ENCODE peak calls at places on chromosomes 6 and 20, in six cellular contexts. A, L, E, H, J and V are unnamed samples.

GRCh38 chr20:24382775-24383174 is 86.7 kb upstream of the SYNDIG1 start:
- DNase-seq in A (no peak), J (no peak), L (peak; percentile 13), H (no peak), E (no peak), V (no peak)

GRCh38 chr6:87066449-87067288 is 28.2 kb downstream of the CGA start:
- DNase-seq in J (peak; percentile 72), E (peak; percentile 37), H (peak; percentile 29), A (no peak), L (peak; percentile 31), V (peak; percentile 56)

GRCh38 chr6:148166339-148166949 is 176.2 kb upstream of the SASH1 start:
- DNase-seq in E (peak; percentile 44), H (no peak), A (no peak), J (peak; percentile 72), L (no peak), V (no peak)

GRCh38 chr20:8399963-8400362 is 267.9 kb downstream of the PLCB1 start:
- DNase-seq in L (no peak), H (no peak), J (no peak), E (no peak), A (peak; percentile 13), V (no peak)

GRCh38 chr6:133553652-133554051 is 312.5 kb downstream of the EYA4 start:
- DNase-seq in L (peak; percentile 38), J (peak; percentile 79), E (peak; percentile 66), H (peak; percentile 16), A (no peak), V (no peak)

GRCh38 chr6:47135772-47136171 is 93.6 kb upstream of the ADGRF1 start:
- DNase-seq in E (peak; percentile 33), H (no peak), J (peak; percentile 93), L (no peak), A (no peak), V (no peak)

GRCh38 chr6:156917213-156917612 is 140.0 kb downstream of the ARID1B start:
- DNase-seq in L (no peak), H (no peak), E (no peak), A (no peak), J (no peak), V (no peak)

GRCh38 chr6:19999319-20000191 is 162.4 kb downstream of the ID4 start:
- DNase-seq in A (no peak), H (no peak), L (no peak), E (no peak), J (peak; percentile 5), V (no peak)

GRCh38 chr20:10264166-10264558 is 45.5 kb downstream of the SNAP25 start:
- DNase-seq in E (no peak), L (no peak), A (no peak), H (no peak), J (no peak), V (no peak)

GRCh38 chr20:14963262-14963663 is 625.9 kb upstream of the FLRT3 start:
- DNase-seq in E (no peak), L (no peak), H (no peak), J (no peak), A (no peak), V (no peak)

GRCh38 chr20:37596890-37597539 is 69.3 kb upstream of the BLCAP start:
- DNase-seq in E (no peak), J (no peak), L (no peak), A (no peak), H (no peak), V (no peak)

GRCh38 chr20:6692566-6693168 is 74.8 kb upstream of the BMP2 start:
- DNase-seq in E (no peak), A (no peak), L (no peak), J (no peak), H (no peak), V (no peak)

GRCh38 chr20:18255526-18255925 is 32.8 kb upstream of the ZNF133 start:
- DNase-seq in J (no peak), H (no peak), A (no peak), E (no peak), L (no peak), V (no peak)

GRCh38 chr20:47350181-47350550 is 6.3 kb downstream of the ZMYND8 start:
- DNase-seq in J (no peak), H (no peak), E (no peak), A (peak; percentile 38), L (no peak), V (no peak)

GRCh38 chr6:79335133-79335674 is 100.7 kb upstream of the HMGN3 start:
- DNase-seq in J (no peak), E (no peak), L (no peak), A (no peak), H (no peak), V (no peak)

GRCh38 chr6:52890018-52890417 is 19.5 kb downstream of the GSTA3 start:
- DNase-seq in E (no peak), L (no peak), H (no peak), A (no peak), J (no peak), V (no peak)

GRCh38 chr20:62780204-62780603 is 16.1 kb upstream of the MRGBP start:
- DNase-seq in E (no peak), H (no peak), L (no peak), A (no peak), J (no peak), V (no peak)

GRCh38 chr6:54655162-54655561 is 191.4 kb upstream of the FAM83B start:
- DNase-seq in L (no peak), H (no peak), J (no peak), E (no peak), A (no peak), V (no peak)

GRCh38 chr6:34115396-34116314 is 30.2 kb downstream of the GRM4 start:
- DNase-seq in L (peak; percentile 11), J (peak; percentile 10), A (no peak), H (no peak), E (no peak), V (no peak)

GRCh38 chr6:166341915-166342292 is 441 bp downstream of the SFT2D1 start:
- DNase-seq in E (no peak), J (no peak), L (peak; percentile 43), H (no peak), A (peak; percentile 7), V (no peak)

GRCh38 chr20:45821942-45822341 is 5.2 kb downstream of the TNNC2 start:
- DNase-seq in H (no peak), A (no peak), J (no peak), E (no peak), L (peak; percentile 42), V (no peak)

GRCh38 chr6:52877168-52877567 is 32.3 kb downstream of the GSTA3 start:
- DNase-seq in L (no peak), A (no peak), E (peak; percentile 75), J (peak; percentile 96), H (no peak), V (no peak)

GRCh38 chr6:62367601-62368000 is 81.6 kb upstream of the KHDRBS2 start:
- DNase-seq in A (no peak), E (no peak), J (no peak), L (no peak), H (no peak), V (no peak)

GRCh38 chr6:18308070-18308735 is 43.9 kb upstream of the DEK start:
- DNase-seq in J (peak; percentile 89), H (no peak), A (no peak), L (no peak), E (no peak), V (no peak)

GRCh38 chr6:166540631-166541331 is 45.7 kb downstream of the RAMACL start:
- DNase-seq in J (peak; percentile 17), A (peak; percentile 66), L (peak; percentile 35), E (no peak), H (no peak), V (peak; percentile 57)

GRCh38 chr6:57048577-57048976 is 2.1 kb downstream of the KIAA1586 start:
- DNase-seq in A (no peak), H (no peak), L (no peak), J (peak; percentile 25), E (no peak), V (no peak)